ENCODE peak calls at places on chromosomes 3 and 15, in four cellular contexts. P, B, N and Z are unnamed samples.

GRCh38 chr15:71802770-71803169 is 7.6 kb upstream of the NR2E3 start:
- DNase-seq in P (peak; percentile 74), B (no peak), N (no peak), Z (no peak)

GRCh38 chr3:4776980-4777581 is 202.2 kb upstream of the BHLHE40 start:
- DNase-seq in P (no peak), B (no peak), N (no peak), Z (no peak)

GRCh38 chr15:79154491-79155182 is 64.1 kb upstream of the RASGRF1 start:
- DNase-seq in P (peak; percentile 72), B (no peak), N (no peak), Z (no peak)

GRCh38 chr15:31257286-31257685 is 69.3 kb upstream of the KLF13 start:
- DNase-seq in P (peak; percentile 88), B (no peak), N (no peak), Z (no peak)

GRCh38 chr15:101318810-101319200 is 23.8 kb upstream of the SNRPA1 start:
- DNase-seq in P (peak; percentile 7), B (no peak), N (no peak), Z (no peak)

GRCh38 chr15:87877114-87877810 is 379.3 kb downstream of the NTRK3 start:
- DNase-seq in P (peak; percentile 19), B (no peak), N (no peak), Z (peak; percentile 34)

GRCh38 chr3:72032435-72033118 is 247.6 kb upstream of the PROK2 start:
- DNase-seq in P (peak; percentile 68), B (no peak), N (no peak), Z (no peak)

GRCh38 chr3:177783338-177783737 is 586.1 kb upstream of the TBL1XR1 start:
- DNase-seq in P (no peak), B (no peak), N (no peak), Z (no peak)

GRCh38 chr3:134338201-134338512 is 36.1 kb downstream of the AMOTL2 start:
- DNase-seq in P (no peak), B (no peak), N (no peak), Z (no peak)

GRCh38 chr3:46895204-46895660 is 17.7 kb downstream of the PTH1R start:
- DNase-seq in P (no peak), B (peak; percentile 74), N (peak; percentile 72), Z (peak; percentile 75)

GRCh38 chr15:81296673-81297072 is 27.3 kb downstream of the STARD5 start:
- DNase-seq in P (peak; percentile 54), B (no peak), N (peak; percentile 65), Z (peak; percentile 47)

GRCh38 chr3:117105650-117106049 is 396.1 kb downstream of the TUSC7 start:
- DNase-seq in P (no peak), B (no peak), N (no peak), Z (no peak)

GRCh38 chr3:107425033-107425432 is 47.8 kb downstream of the CCDC54 start:
- DNase-seq in P (no peak), B (no peak), N (no peak), Z (no peak)

GRCh38 chr3:54146383-54147239 is 24.3 kb downstream of the CACNA2D3 start:
- DNase-seq in P (peak; percentile 59), B (no peak), N (no peak), Z (peak; percentile 63)

GRCh38 chr3:89847955-89848354 is 740.5 kb downstream of the EPHA3 start:
- DNase-seq in P (no peak), B (no peak), N (no peak), Z (no peak)

GRCh38 chr3:48630833-48631232 is 4.4 kb downstream of the SLC26A6 start:
- DNase-seq in P (no peak), B (no peak), N (no peak), Z (no peak)

GRCh38 chr3:127544806-127545545 is 45.6 kb downstream of the TPRA1 start:
- DNase-seq in P (no peak), B (no peak), N (no peak), Z (no peak)

GRCh38 chr15:47384316-47384715 is 333.0 kb upstream of the SEMA6D start:
- DNase-seq in P (peak; percentile 87), B (no peak), N (no peak), Z (peak; percentile 5)

GRCh38 chr3:178845446-178846118 is 226.0 kb downstream of the ZMAT3 start:
- DNase-seq in P (no peak), B (no peak), N (no peak), Z (no peak)

GRCh38 chr15:68584704-68585573 is 6.1 kb downstream of the CORO2B start:
- DNase-seq in P (no peak), B (no peak), N (no peak), Z (no peak)

GRCh38 chr3:61090770-61091169 is 160.5 kb downstream of the FHIT start:
- DNase-seq in P (no peak), B (no peak), N (no peak), Z (no peak)

GRCh38 chr3:185715091-185715490 is 109.8 kb downstream of the IGF2BP2 start:
- DNase-seq in P (peak; percentile 93), B (no peak), N (no peak), Z (no peak)

GRCh38 chr3:30535515-30535914 is 70.9 kb upstream of the TGFBR2 start:
- DNase-seq in P (no peak), B (no peak), N (no peak), Z (no peak)

GRCh38 chr3:22358334-22358733 is 607.3 kb upstream of the ZNF385D start:
- DNase-seq in P (no peak), B (no peak), N (no peak), Z (no peak)

GRCh38 chr3:157495846-157496245 is 7.4 kb downstream of the VEPH1 start:
- DNase-seq in P (no peak), B (no peak), N (no peak), Z (no peak)

GRCh38 chr3:17023006-17023664 is 138.4 kb downstream of the PLCL2 start:
- DNase-seq in P (no peak), B (no peak), N (no peak), Z (no peak)

GRCh38 chr3:194148383-194148782 is 12.4 kb downstream of the HES1 start:
- DNase-seq in P (no peak), B (no peak), N (no peak), Z (no peak)

GRCh38 chr15:51303462-51303861 is 34.9 kb downstream of the CYP19A1 start:
- DNase-seq in P (no peak), B (no peak), N (no peak), Z (no peak)

GRCh38 chr3:83011471-83011870 is 1250.0 kb upstream of the GBE1 start:
- DNase-seq in P (no peak), B (no peak), N (no peak), Z (no peak)

GRCh38 chr3:89586676-89587075 is 479.3 kb downstream of the EPHA3 start:
- DNase-seq in P (peak; percentile 89), B (no peak), N (no peak), Z (no peak)

GRCh38 chr15:65676123-65676522 is 54.4 kb downstream of the SLC24A1 start:
- DNase-seq in P (no peak), B (no peak), N (no peak), Z (no peak)

GRCh38 chr3:144677118-144677517 is 705.5 kb downstream of the DIPK2A start:
- DNase-seq in P (peak; percentile 18), B (no peak), N (no peak), Z (no peak)

GRCh38 chr3:160928183-160928718 is 172.2 kb downstream of the PPM1L start:
- DNase-seq in P (peak; percentile 38), B (no peak), N (no peak), Z (no peak)

DNA sequence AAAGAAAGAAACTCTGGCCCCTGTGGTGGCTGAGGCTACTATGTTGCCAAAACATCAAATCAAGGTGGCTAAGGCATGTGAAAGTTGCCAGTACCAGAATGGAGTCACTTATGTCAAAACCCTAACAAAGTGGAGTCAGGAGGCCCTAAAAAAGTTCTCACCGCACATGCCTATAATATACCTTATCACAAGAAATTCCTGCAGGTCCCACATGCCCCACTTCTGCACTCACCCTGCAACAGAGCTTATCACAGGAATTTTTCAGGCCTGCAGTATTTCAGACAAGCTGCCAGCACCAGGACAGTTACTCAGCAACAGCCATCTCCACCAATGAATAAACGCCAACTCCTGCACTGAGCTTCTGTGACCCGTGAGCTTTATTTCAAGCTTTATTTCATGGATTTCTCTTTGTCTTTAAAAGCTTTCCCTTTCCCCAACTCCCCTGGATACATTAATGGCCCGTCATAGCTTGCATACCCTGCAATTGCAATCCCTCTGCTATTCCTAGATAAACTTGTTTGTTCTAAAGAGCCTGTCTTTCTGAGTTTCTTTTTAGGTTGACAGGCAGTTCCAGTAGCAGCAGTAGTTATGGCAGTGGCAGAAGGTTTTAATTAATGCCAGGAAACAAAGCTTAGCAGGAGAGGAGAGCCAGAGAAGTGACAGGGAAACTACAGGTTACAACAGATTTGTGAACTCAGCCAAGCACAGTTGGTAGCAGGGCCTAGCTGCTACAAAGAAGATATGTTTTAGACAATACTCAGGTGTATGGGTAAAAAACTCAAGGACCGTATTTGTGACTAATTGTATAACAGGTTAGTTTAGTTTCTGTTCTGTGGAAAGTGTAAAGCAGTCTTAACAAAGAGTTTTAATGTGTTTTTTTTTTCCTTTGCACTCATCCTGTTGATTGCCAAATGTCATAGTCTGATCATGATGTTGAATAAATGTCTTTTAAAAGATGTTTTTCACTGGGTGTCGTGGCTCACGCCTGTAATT is 15.9 kb upstream of the TMEM42 start:
- DNase-seq in P (peak; percentile 36), B (no peak), N (no peak), Z (no peak)
- H3K27ac ChIP-seq in P (no peak overlapping the region), B (peak overlapping the region; percentile 93), N (no peak overlapping the region), Z (peak overlapping the region; percentile 21)

DNA sequence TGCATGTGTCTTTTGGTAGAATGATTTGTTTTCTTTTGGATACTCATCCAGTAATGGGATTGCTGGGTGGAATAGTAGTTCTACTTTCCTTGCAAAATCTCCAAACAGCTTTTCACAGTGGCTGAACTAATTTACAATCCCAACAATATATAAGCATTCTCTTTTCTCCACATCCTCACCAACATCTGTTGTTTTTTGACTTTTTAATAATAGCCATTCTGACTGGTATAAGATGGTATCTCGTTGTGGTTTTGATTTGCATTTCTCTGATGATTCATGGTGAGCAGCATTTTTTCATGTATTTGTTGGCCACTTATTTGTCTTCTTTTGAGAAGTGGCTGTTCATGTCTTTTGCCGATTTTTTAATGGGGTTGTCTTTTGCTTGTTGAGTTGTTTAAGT is 55.8 kb downstream of the ST8SIA2 start:
- DNase-seq in P (no peak), B (no peak), N (no peak), Z (no peak)
- H3K27ac ChIP-seq in P (no peak overlapping the region), B (no peak overlapping the region), N (no peak overlapping the region), Z (no peak overlapping the region)

GRCh38 chr3:105253225-105253624 is 113.5 kb upstream of the ALCAM start:
- DNase-seq in P (peak; percentile 1), B (peak; percentile 49), N (no peak), Z (no peak)
- H3K27ac ChIP-seq in P (no peak overlapping the region), B (no peak overlapping the region), N (no peak overlapping the region), Z (no peak overlapping the region)

GRCh38 chr3:37053337-37053736 is 60.0 kb downstream of the MLH1 start:
- DNase-seq in P (no peak), B (no peak), N (no peak), Z (no peak)
- H3K27ac ChIP-seq in P (no peak overlapping the region), B (peak overlapping the region; percentile 96), N (no peak overlapping the region), Z (peak overlapping the region; percentile 88)

GRCh38 chr3:38497026-38497425 is 886 bp downstream of the EXOG start:
- DNase-seq in P (peak; percentile 27), B (no peak), N (no peak), Z (no peak)
- H3K27ac ChIP-seq in P (no peak overlapping the region), B (peak overlapping the region; percentile 26), N (no peak overlapping the region), Z (peak overlapping the region; percentile 85)

GRCh38 chr15:39887832-39888231 is 32.2 kb downstream of the GPR176 start:
- DNase-seq in P (peak; percentile 79), B (no peak), N (no peak), Z (no peak)
- H3K27ac ChIP-seq in P (peak overlapping the region; percentile 73), B (no peak overlapping the region), N (no peak overlapping the region), Z (no peak overlapping the region)